ENCODE peak calls at places on chromosomes 7 and 10, in five cellular contexts. M, H, Q, O and Y are unnamed samples.

GRCh38 chr7:16345979-16346958 is 75.1 kb downstream of the CRPPA start:
- DNase-seq in M (no peak), H (no peak), Q (no peak), O (peak), Y (no peak)

GRCh38 chr7:135512135-135512887 is 2.4 kb upstream of the CNOT4 start:
- DNase-seq in M (no peak), H (no peak), Q (no peak), O (peak), Y (no peak)

GRCh38 chr10:88687853-88688467 is 18.1 kb upstream of the LIPK start:
- DNase-seq in M (no peak), H (no peak), Q (no peak), O (peak), Y (no peak)

GRCh38 chr10:121952226-121952625 is 22.8 kb downstream of the NSMCE4A start:
- DNase-seq in M (no peak), H (no peak), Q (no peak), O (peak), Y (no peak)

GRCh38 chr10:46555366-46555712 is 1.1 kb downstream of the GPRIN2 start:
- DNase-seq in M (no peak), H (no peak), Q (peak), O (no peak), Y (no peak)

GRCh38 chr7:28054531-28055160 is 125.9 kb downstream of the JAZF1 start:
- DNase-seq in M (no peak), H (no peak), Q (no peak), O (no peak), Y (no peak)

GRCh38 chr10:31083765-31084184 is 52.1 kb upstream of the ZNF438 start:
- DNase-seq in M (peak), H (peak), Q (peak), O (peak), Y (no peak)

GRCh38 chr10:42809670-42810069 is 27.1 kb downstream of the BMS1 start:
- DNase-seq in M (no peak), H (no peak), Q (no peak), O (no peak), Y (no peak)

GRCh38 chr7:139034855-139035587 is 821 bp downstream of the ZC3HAV1L start:
- DNase-seq in M (no peak), H (peak), Q (peak), O (peak), Y (no peak)

GRCh38 chr10:43055991-43056567 is 20.8 kb upstream of the RET start:
- DNase-seq in M (no peak), H (no peak), Q (peak), O (no peak), Y (no peak)

GRCh38 chr10:58842860-58843376 is 330.2 kb downstream of the BICC1 start:
- DNase-seq in M (no peak), H (no peak), Q (no peak), O (no peak), Y (no peak)

GRCh38 chr7:151717415-151717814 is 159.5 kb downstream of the PRKAG2 start:
- DNase-seq in M (no peak), H (no peak), Q (no peak), O (no peak), Y (no peak)

GRCh38 chr10:114915294-114915693 is 22.7 kb upstream of the TRUB1 start:
- DNase-seq in M (no peak), H (no peak), Q (no peak), O (no peak), Y (no peak)

GRCh38 chr7:144407266-144407931 is 3.9 kb upstream of the NOBOX start:
- DNase-seq in M (no peak), H (no peak), Q (no peak), O (no peak), Y (no peak)

GRCh38 chr10:1316107-1316805 is 260.1 kb downstream of the WDR37 start:
- DNase-seq in M (no peak), H (no peak), Q (no peak), O (no peak), Y (no peak)

GRCh38 chr10:69794673-69795072 is 7.0 kb upstream of the COL13A1 start:
- DNase-seq in M (no peak), H (no peak), Q (no peak), O (no peak), Y (no peak)